ENCODE peak calls at places on chromosomes 16 and 17, in six cellular contexts. N is GM12878, Q is breast epithelium, K is transverse colon, J is HepG2, S is GM12892. Z is an unnamed sample.

GRCh38 chr16:81882559-81882958 is 103.5 kb downstream of the PLCG2 start:
- DNase-seq in N (no peak), Q (no peak), K (no peak), J (no peak), S (no peak), Z (no peak)

GRCh38 chr17:81921996-81922565 is 4.1 kb upstream of the SIRT7 start:
- DNase-seq in N (no peak), Q (no peak), K (no peak), J (no peak), S (no peak), Z (no peak)

GRCh38 chr17:66548158-66548557 is 245.7 kb downstream of the PRKCA start:
- DNase-seq in N (no peak), Q (no peak), K (no peak), J (peak), S (no peak), Z (no peak)

GRCh38 chr16:14097182-14097951 is 26.2 kb downstream of the MRTFB start:
- DNase-seq in N (no peak), Q (no peak), K (peak), J (peak), S (no peak), Z (no peak)

GRCh38 chr16:79599256-79599836 is 1.2 kb downstream of the MAF start:
- DNase-seq in N (no peak), Q (no peak), K (no peak), J (no peak), S (no peak), Z (peak)

GRCh38 chr16:64892843-64893242 is 229.0 kb downstream of the CDH11 start:
- DNase-seq in N (no peak), Q (no peak), K (no peak), J (no peak), S (no peak), Z (no peak)

GRCh38 chr17:64230551-64231408 is 32.3 kb downstream of the TEX2 start:
- DNase-seq in N (no peak), Q (no peak), K (no peak), J (no peak), S (no peak), Z (no peak)

GRCh38 chr16:70589998-70590471 is 56.3 kb upstream of the IL34 start:
- DNase-seq in N (no peak), Q (no peak), K (no peak), J (no peak), S (no peak), Z (no peak)

GRCh38 chr16:23132921-23133532 is 16.2 kb downstream of the USP31 start:
- DNase-seq in N (no peak), Q (no peak), K (peak), J (no peak), S (no peak), Z (no peak)

GRCh38 chr17:12794919-12795517 is 5.7 kb downstream of the ARHGAP44 start:
- DNase-seq in N (no peak), Q (no peak), K (no peak), J (no peak), S (no peak), Z (no peak)

GRCh38 chr16:67447508-67448076 is 16.7 kb downstream of the HSD11B2 start:
- DNase-seq in N (peak), Q (no peak), K (peak), J (peak), S (peak), Z (peak)

GRCh38 chr16:88376835-88377726 is 5.7 kb upstream of the ZNF469 start:
- DNase-seq in N (no peak), Q (no peak), K (no peak), J (no peak), S (no peak), Z (no peak)

GRCh38 chr16:630024-630814 is 566 bp upstream of the WFIKKN1 start:
- DNase-seq in N (no peak), Q (no peak), K (no peak), J (no peak), S (no peak), Z (no peak)

GRCh38 chr17:57604771-57605733 is 140.0 kb downstream of the CCDC182 start:
- DNase-seq in N (peak), Q (peak), K (peak), J (no peak), S (peak), Z (peak)

GRCh38 chr17:57602896-57603295 is 142.2 kb downstream of the CCDC182 start:
- DNase-seq in N (no peak), Q (no peak), K (no peak), J (no peak), S (no peak), Z (no peak)

GRCh38 chr17:57605734-57606105 is 139.4 kb downstream of the CCDC182 start:
- DNase-seq in N (no peak), Q (no peak), K (no peak), J (no peak), S (no peak), Z (no peak)

GRCh38 chr17:57603978-57604377 is 141.1 kb downstream of the CCDC182 start:
- DNase-seq in N (peak), Q (peak), K (peak), J (no peak), S (no peak), Z (no peak)

DNA sequence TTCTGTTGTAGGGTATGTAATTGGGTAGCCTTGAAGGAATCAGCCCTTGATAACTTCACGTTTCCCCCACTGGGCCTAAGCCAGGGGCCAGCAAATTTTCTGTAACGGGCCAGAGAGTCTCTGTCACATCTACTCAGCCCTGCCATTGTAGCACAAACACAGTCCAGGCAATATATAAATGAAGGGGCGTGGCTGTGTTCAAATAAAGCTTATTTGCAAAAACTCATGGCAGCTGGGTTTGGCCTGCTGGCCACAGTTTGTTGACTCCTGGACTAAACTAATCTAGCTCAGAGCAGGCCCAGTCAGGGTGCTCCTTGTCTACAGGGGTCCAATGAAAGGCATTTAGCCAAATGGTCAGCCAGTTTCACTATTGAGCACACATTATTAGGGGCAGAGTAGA is 141.6 kb downstream of the CCDC182 start:
- DNase-seq in N (no peak), Q (peak), K (peak), J (no peak), S (no peak), Z (no peak)
- TF ChIP-seq POLR2AphosphoS5 in N (no peak), Q (no peak), K (no peak), J (no peak), S (no peak), Z (no peak)

GRCh38 chr16:17321824-17322223 is 148.9 kb downstream of the XYLT1 start:
- DNase-seq in N (no peak), Q (no peak), K (no peak), J (no peak), S (no peak), Z (no peak)

GRCh38 chr16:17320009-17320408 is 150.8 kb downstream of the XYLT1 start:
- DNase-seq in N (no peak), Q (no peak), K (no peak), J (no peak), S (no peak), Z (no peak)

GRCh38 chr16:17314148-17314547 is 156.6 kb downstream of the XYLT1 start:
- DNase-seq in N (no peak), Q (no peak), K (no peak), J (no peak), S (no peak), Z (no peak)

GRCh38 chr16:17316005-17316404 is 154.8 kb downstream of the XYLT1 start:
- DNase-seq in N (no peak), Q (no peak), K (no peak), J (peak), S (no peak), Z (no peak)

DNA sequence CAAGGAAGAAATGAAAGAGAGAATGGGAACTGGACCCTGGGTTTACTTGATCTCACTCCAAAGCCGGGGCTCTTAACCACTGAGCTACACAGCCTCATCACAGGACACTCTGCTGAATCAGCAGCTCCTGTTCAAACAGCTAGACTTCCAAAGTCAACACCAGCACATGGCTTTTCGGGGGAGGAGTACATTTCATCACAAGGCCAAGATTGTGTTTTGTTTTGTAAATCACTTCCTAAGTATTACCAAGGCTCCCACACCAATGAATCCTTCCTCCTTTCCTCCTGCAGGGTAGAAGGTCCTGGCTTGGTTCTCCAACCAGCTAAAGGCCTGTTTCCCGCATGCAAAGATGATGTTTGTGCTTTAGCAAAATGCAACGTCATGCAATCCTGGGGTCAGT is 152.6 kb downstream of the XYLT1 start:
- DNase-seq in N (no peak), Q (no peak), K (no peak), J (no peak), S (no peak), Z (no peak)
- TF ChIP-seq POLR2AphosphoS5 in N (no peak), Q (no peak), K (no peak), J (no peak), S (no peak), Z (no peak)

GRCh38 chr17:39236981-39237441 is 11.3 kb upstream of the STAC2 start:
- DNase-seq in N (no peak), Q (no peak), K (no peak), J (no peak), S (no peak), Z (no peak)

GRCh38 chr17:39237586-39237985 is 11.8 kb upstream of the STAC2 start:
- DNase-seq in N (no peak), Q (no peak), K (no peak), J (no peak), S (no peak), Z (no peak)

GRCh38 chr17:39240631-39241030 is 14.9 kb upstream of the STAC2 start:
- DNase-seq in N (no peak), Q (no peak), K (no peak), J (no peak), S (no peak), Z (no peak)

GRCh38 chr17:39236383-39236927 is 10.7 kb upstream of the STAC2 start:
- DNase-seq in N (no peak), Q (no peak), K (no peak), J (no peak), S (no peak), Z (no peak)

GRCh38 chr17:39239640-39240314 is 14.0 kb upstream of the STAC2 start:
- DNase-seq in N (no peak), Q (peak), K (peak), J (peak), S (no peak), Z (peak)
- TF ChIP-seq POLR2AphosphoS5 in N (no peak), Q (no peak), K (no peak), J (no peak), S (no peak), Z (no peak)

GRCh38 chr16:84834403-84834772 is 14.6 kb downstream of the CRISPLD2 start:
- DNase-seq in N (no peak), Q (no peak), K (no peak), J (no peak), S (no peak), Z (no peak)

GRCh38 chr16:84838383-84838948 is 18.7 kb downstream of the CRISPLD2 start:
- DNase-seq in N (no peak), Q (no peak), K (no peak), J (no peak), S (no peak), Z (no peak)

GRCh38 chr16:84836967-84837366 is 17.2 kb downstream of the CRISPLD2 start:
- DNase-seq in N (no peak), Q (no peak), K (no peak), J (no peak), S (no peak), Z (no peak)

GRCh38 chr16:84833542-84834402 is 14.0 kb downstream of the CRISPLD2 start:
- DNase-seq in N (no peak), Q (no peak), K (no peak), J (no peak), S (no peak), Z (no peak)

GRCh38 chr16:84836234-84836647 is 16.5 kb downstream of the CRISPLD2 start:
- DNase-seq in N (no peak), Q (peak), K (peak), J (no peak), S (no peak), Z (no peak)
- TF ChIP-seq POLR2AphosphoS5 in N (no peak), Q (peak), K (peak), J (no peak), S (no peak), Z (no peak)

DNA sequence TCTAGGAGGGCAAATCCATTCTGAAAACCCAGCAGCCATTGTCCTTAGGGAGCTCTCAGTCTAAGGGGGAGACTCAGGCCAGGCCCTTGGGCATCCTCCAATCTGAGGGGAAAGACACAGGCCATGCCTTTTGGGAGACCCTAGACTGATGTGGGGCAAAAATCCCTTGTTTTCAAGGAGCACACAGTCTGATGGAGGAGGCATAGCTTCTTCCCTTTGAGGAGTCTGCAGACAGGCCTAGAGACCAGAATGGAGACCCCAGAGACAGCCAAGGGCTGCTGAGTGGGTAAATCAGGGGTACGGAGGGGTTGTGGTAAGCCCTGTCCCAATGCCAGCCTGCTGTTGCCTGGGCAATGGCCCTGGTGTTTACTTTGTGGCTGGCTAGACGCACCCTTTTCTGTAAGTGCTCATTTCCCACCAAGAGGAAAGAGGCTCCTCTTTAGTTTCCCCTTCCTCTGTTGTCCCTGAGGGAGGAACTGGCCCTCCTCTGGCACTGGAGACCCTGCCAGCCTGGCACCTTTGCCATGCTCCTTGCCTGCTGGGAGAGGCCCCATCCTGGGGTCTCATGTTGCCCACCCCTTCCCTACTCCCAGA is 19.3 kb downstream of the ARHGAP23 start:
- DNase-seq in N (no peak), Q (no peak), K (no peak), J (no peak), S (no peak), Z (no peak)
- TF ChIP-seq POLR2AphosphoS5 in N (no peak), Q (no peak), K (no peak), J (no peak), S (no peak), Z (no peak)

DNA sequence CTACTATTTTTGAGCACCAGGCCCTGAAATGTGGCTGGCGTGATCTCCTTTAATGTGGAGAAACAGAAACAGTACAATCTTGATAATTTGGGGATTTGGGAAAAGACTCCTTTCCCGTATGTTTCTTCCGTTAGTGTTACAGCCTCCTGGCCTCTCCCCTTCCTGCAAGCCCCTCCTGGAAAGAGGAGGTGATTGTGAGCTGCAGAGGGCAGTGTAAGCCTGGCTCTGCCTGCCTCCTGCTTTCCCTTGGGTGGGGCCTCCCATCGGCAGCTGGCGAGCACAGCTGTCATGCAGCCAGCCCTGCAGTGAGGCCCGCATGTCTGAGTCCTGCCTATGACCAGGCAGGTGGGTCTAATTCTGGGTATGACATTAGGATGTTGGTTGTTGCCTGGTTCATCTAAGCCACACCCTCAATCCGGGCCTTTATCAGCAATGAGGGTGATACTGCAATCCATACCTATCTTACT is 48.7 kb upstream of the WSB1 start:
- DNase-seq in N (peak), Q (peak), K (peak), J (peak), S (peak), Z (peak)
- TF ChIP-seq POLR2AphosphoS5 in N (no peak), Q (no peak), K (peak), J (no peak), S (no peak), Z (no peak)

DNA sequence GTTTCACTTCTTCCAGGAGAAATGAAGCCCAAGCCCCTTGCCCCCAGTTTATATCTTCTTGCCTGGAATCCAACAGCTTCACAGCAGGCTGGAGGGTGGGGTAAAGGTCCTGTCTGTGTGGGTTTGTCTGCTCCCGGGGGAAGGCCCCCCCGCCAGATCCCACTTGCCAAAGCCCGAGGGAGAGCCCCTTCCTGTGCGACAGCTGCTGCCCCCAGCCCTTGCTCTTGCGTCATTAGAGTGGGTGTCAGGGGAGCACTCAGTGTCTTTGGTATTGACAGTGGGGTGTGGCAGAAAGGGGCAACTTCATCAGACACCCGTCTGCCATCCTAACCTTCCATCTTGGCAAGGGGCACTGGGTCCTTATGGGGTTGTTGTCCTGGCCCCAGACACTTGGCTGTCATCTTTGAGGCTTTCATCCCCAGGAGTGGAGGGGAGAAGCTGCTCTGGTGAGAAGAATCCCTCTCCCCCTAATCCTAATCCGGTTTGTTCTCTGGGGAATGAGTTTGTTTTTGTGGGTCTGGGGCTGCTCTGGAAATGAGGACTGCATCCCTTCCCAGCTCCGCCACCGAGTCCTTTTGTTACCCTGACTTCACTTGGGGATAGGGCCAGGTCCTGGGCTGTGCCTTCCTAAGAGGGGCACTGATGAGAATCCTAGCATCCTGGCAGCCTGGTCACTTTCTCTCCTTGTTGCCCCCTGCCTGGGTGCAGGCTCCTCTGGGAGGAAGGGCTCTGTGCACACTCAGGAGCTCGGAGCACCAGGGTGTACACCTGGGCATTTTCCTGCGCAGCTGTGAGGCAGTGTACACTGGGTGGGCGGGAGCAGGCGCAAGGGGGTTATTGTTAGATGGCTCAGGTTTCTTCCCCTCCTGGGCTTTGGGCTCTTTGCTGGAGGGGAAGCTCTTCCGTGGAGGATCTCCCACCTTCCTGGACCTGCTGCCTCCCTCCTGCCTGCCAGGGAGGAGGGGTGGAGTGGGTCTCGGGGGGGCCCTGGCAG is 21.1 kb downstream of the GJD3 start:
- DNase-seq in N (no peak), Q (no peak), K (peak), J (no peak), S (no peak), Z (no peak)
- TF ChIP-seq POLR2AphosphoS5 in N (no peak), Q (no peak), K (no peak), J (no peak), S (no peak), Z (no peak)

DNA sequence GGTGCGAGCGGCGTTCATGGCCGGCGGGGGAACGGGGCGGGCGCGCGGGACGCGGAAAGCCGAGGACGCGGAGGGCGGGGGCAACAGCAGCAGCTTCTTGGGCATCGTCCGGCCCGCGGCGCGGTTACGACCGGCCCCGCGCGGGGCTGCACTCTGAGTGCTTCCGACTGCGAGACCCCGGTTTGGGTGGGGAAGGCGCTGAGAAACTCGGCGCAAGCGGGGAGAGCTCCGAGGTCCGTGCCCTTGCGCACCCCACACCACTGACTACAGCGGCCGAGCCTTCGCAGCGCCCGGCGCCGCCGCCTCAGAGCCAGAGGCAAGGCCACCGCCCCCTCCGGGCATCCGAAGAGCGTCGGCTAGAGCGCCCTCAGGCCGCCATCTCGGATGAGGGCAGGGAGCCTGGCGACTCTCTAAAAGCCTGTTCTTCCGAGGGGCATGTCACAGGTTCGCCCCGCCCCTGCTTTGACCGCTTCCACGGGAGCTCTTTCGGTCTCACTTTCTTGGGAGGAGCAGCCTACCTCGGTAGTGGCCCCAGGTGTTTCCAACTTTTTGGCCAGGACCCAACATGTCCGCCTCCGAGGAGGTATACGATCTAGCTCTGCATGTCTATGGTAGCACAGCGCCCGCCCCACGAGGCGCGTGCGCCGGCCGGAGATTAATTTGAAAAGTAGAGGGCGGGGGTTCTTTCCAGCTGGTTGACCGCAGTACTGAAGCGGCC is at the start of gene PRPSAP1:
- DNase-seq in N (peak), Q (peak), K (peak), J (peak), S (peak), Z (peak)
- TF ChIP-seq POLR2AphosphoS5 in N (peak), Q (peak), K (peak), J (peak), S (peak), Z (peak)

GRCh38 chr17:43368740-43369506 is 29.9 kb upstream of the ARL4D start:
- DNase-seq in N (no peak), Q (peak), K (peak), J (peak), S (no peak), Z (no peak)
- TF ChIP-seq POLR2AphosphoS5 in N (peak), Q (peak), K (no peak), J (peak), S (peak), Z (peak)

GRCh38 chr16:11583889-11584565 is 2.7 kb downstream of the LITAF start:
- DNase-seq in N (no peak), Q (no peak), K (peak), J (peak), S (no peak), Z (no peak)
- TF ChIP-seq POLR2AphosphoS5 in N (peak), Q (no peak), K (peak), J (no peak), S (no peak), Z (no peak)

Z was measured in GM12891.